ENCODE peak calls at places on chromosome 10, in five cellular contexts. Y, M, A, D and C are unnamed samples. For H3K4me1, the result is how much of the 10 kb centered on the place peaks cover.

GRCh38 chr10:61452655-61453641 is at the start of gene TMEM26:
- DNase-seq in Y (no peak), M (peak), D (no peak), A (peak), C (peak)

GRCh38 chr10:98446121-98446655 is 547 bp downstream of the HPS1 start:
- DNase-seq in Y (no peak), M (no peak), A (peak), D (no peak), C (peak)

GRCh38 chr10:113907166-113907565 is 52.7 kb downstream of the NHLRC2 start:
- DNase-seq in Y (no peak), M (no peak), D (no peak), A (no peak), C (no peak)

GRCh38 chr10:117945651-117946050 is 101.1 kb downstream of the RAB11FIP2 start:
- DNase-seq in D (no peak), Y (no peak), A (no peak), M (no peak), C (no peak)

GRCh38 chr10:27600915-27601314 is 96.8 kb downstream of the RAB18 start:
- DNase-seq in M (no peak), D (no peak), A (no peak), Y (no peak), C (no peak)

GRCh38 chr10:3141361-3142005 is 31.1 kb downstream of the PITRM1 start:
- DNase-seq in A (peak), D (no peak), Y (no peak), M (no peak), C (peak)

GRCh38 chr10:99484626-99485581 is 47.8 kb upstream of the NKX2-3 start:
- DNase-seq in Y (no peak), A (no peak), D (no peak), M (peak), C (no peak)

GRCh38 chr10:125062244-125063208 is 97.8 kb downstream of the CTBP2 start:
- DNase-seq in A (no peak), Y (no peak), M (no peak), D (no peak), C (no peak)

GRCh38 chr10:70809726-70810125 is 6.0 kb upstream of the SGPL1 start:
- DNase-seq in M (no peak), D (no peak), Y (no peak), A (no peak), C (no peak)

GRCh38 chr10:978826-979421 is 9.3 kb upstream of the GTPBP4 start:
- DNase-seq in D (no peak), Y (no peak), A (no peak), M (no peak), C (no peak)

GRCh38 chr10:31319602-31320178 is 674 bp downstream of the ZEB1 start:
- DNase-seq in A (peak), Y (no peak), M (peak), D (no peak), C (no peak)

GRCh38 chr10:95693331-95693667 is 428 bp downstream of the TCTN3 start:
- DNase-seq in Y (no peak), M (no peak), A (no peak), D (no peak), C (no peak)

GRCh38 chr10:45379303-45379726 is 5.3 kb downstream of the ALOX5 start:
- DNase-seq in Y (no peak), M (no peak), D (no peak), A (no peak), C (no peak)

GRCh38 chr10:66844176-66844947 is 81.5 kb upstream of the LRRTM3 start:
- DNase-seq in D (no peak), M (no peak), A (no peak), Y (no peak), C (no peak)

GRCh38 chr10:84600947-84601346 is 272.6 kb downstream of the CCSER2 start:
- DNase-seq in M (no peak), Y (no peak), A (no peak), D (no peak), C (no peak)

GRCh38 chr10:62380002-62380401 is 5.8 kb downstream of the ZNF365 start:
- DNase-seq in D (no peak), M (no peak), A (no peak), Y (peak), C (no peak)

GRCh38 chr10:91605968-91606367 is 26.9 kb downstream of the PPP1R3C start:
- DNase-seq in A (no peak), Y (no peak), D (no peak), M (no peak), C (no peak)

GRCh38 chr10:118710487-118710886 is 44.3 kb downstream of the CACUL1 start:
- DNase-seq in A (no peak), Y (no peak), M (no peak), D (no peak), C (no peak)

GRCh38 chr10:22501412-22501811 is 156.1 kb downstream of the SPAG6 start:
- DNase-seq in D (no peak), M (no peak), Y (no peak), A (no peak), C (no peak)

GRCh38 chr10:102151774-102152544 is at the start of gene NOLC1:
- DNase-seq in Y (peak), A (peak), D (peak), M (peak), C (peak)

GRCh38 chr10:74973993-74974392 is 137.5 kb upstream of the SAMD8 start:
- DNase-seq in M (no peak), D (no peak), Y (no peak), A (no peak), C (no peak)

GRCh38 chr10:44966816-44967509 is 7.4 kb downstream of the RASSF4 start:
- DNase-seq in Y (no peak), A (no peak), M (no peak), D (no peak), C (no peak)

DNA sequence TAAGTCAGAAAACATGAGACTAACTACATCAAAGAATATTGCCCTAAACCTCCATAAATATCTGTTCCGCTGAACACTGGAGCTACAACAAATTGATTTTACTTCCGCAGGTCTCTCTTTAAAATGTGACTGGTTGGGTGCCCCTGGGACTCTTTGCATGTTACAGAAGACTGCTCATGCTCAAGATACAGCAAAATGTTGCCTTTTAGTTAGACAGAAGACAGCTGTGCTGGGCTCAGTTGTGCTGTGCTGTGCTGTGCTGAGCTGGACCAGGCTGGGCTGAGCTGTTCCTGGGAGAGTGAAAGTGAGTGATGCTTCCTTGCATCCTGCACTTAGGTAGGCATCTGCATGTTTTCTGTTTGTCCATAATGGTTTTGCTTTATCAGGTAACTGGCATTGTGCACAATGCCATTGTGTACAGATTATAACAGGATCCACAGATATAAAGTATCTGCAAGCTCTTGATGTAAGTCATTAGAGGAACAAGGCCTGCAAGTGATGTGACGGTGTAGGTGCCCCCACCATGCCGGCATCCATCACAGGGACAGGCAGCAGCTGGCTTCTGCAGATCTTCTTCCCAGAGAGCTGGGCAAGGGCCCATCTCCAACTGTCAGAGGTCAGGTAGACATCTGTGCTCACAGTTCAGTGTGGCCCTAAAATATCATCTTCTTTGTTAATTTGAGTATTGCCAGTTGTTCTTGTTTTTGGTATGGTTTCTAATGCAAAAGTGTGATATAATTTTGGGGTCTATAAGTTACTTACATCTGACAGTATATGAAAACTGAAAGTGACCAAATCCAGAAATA is 972.5 kb upstream of the CELF2 start:
- DNase-seq in D (no peak), M (no peak), Y (no peak), A (no peak), C (no peak)
- H3K4me1 ChIP-seq in D (under half), M (under half), Y (under half), A (under half), C (under half)

GRCh38 chr10:129741978-129742741 is 221.9 kb downstream of the EBF3 start:
- DNase-seq in D (no peak), M (no peak), A (no peak), Y (no peak), C (no peak)
- TF ChIP-seq MAX in D (no peak), M (no peak), A (no peak), Y (no peak), C (no peak)

GRCh38 chr10:79262959-79263746 is 84.1 kb upstream of the PPIF start:
- DNase-seq in M (no peak), D (no peak), A (no peak), Y (no peak), C (no peak)

GRCh38 chr10:79258894-79259293 is 88.4 kb upstream of the PPIF start:
- DNase-seq in Y (no peak), A (peak), M (no peak), D (no peak), C (no peak)

GRCh38 chr10:79262131-79262530 is 85.1 kb upstream of the PPIF start:
- DNase-seq in Y (no peak), D (no peak), M (no peak), A (no peak), C (no peak)

GRCh38 chr10:79260803-79261740 is 86.2 kb upstream of the PPIF start:
- DNase-seq in M (no peak), Y (no peak), A (peak), D (no peak), C (no peak)

GRCh38 chr10:79259834-79260233 is 87.4 kb upstream of the PPIF start:
- DNase-seq in Y (no peak), M (no peak), A (no peak), D (no peak), C (no peak)
- H3K4me1 ChIP-seq in Y (under half), M (under half), A (half or more), D (under half), C (under half)

GRCh38 chr10:52213511-52213831 is 100.6 kb upstream of the DKK1 start:
- DNase-seq in M (no peak), D (no peak), A (no peak), Y (no peak), C (no peak)
- TF ChIP-seq MAX in M (no peak), D (no peak), A (no peak), Y (no peak), C (no peak)